ENCODE peak calls at places on chromosomes 5 and 9, in four cellular contexts. I is K562, Q is HepG2, O is GM12878. A is an unnamed sample.

GRCh38 chr9:106962105-106962504 is 99.1 kb downstream of the ZNF462 start:
- DNase-seq in I (no peak), Q (no peak), O (no peak), A (no peak)

GRCh38 chr5:82044015-82044414 is 72.2 kb downstream of the ATG10 start:
- DNase-seq in I (no peak), Q (no peak), O (no peak), A (no peak)

GRCh38 chr9:1050125-1050895 is at the start of gene DMRT2:
- DNase-seq in I (peak; percentile 35), Q (peak; percentile 51), O (no peak), A (no peak)

GRCh38 chr9:23563497-23563896 is 262.5 kb downstream of the ELAVL2 start:
- DNase-seq in I (no peak), Q (no peak), O (no peak), A (no peak)

GRCh38 chr5:117095322-117095721 is 520.7 kb upstream of the SEMA6A start:
- DNase-seq in I (no peak), Q (no peak), O (no peak), A (no peak)

GRCh38 chr5:143594913-143595818 is 191.7 kb upstream of the NR3C1 start:
- DNase-seq in I (no peak), Q (peak; percentile 98), O (no peak), A (no peak)

GRCh38 chr9:71549023-71549422 is 219.3 kb downstream of the CEMIP2 start:
- DNase-seq in I (no peak), Q (no peak), O (peak; percentile 41), A (no peak)

GRCh38 chr5:179699640-179700298 is 1.0 kb downstream of the CANX start:
- DNase-seq in I (peak; percentile 25), Q (peak; percentile 57), O (no peak), A (peak; percentile 27)

GRCh38 chr5:175694371-175695160 is 36.7 kb downstream of the HRH2 start:
- DNase-seq in I (no peak), Q (no peak), O (no peak), A (no peak)

GRCh38 chr5:159324097-159324760 is 6.1 kb downstream of the IL12B start:
- DNase-seq in I (no peak), Q (no peak), O (no peak), A (no peak)

GRCh38 chr9:114302727-114303126 is 20.2 kb upstream of the ORM1 start:
- DNase-seq in I (no peak), Q (no peak), O (no peak), A (no peak)

GRCh38 chr9:87076825-87077224 is 129.5 kb upstream of the GAS1 start:
- DNase-seq in I (no peak), Q (no peak), O (no peak), A (no peak)

GRCh38 chr5:178182158-178182876 is 4.9 kb downstream of the GMCL2 start:
- DNase-seq in I (no peak), Q (no peak), O (no peak), A (no peak)

GRCh38 chr5:180790020-180790419 is 12.6 kb downstream of the MGAT1 start:
- DNase-seq in I (no peak), Q (peak; percentile 48), O (no peak), A (no peak)

GRCh38 chr9:23431459-23431858 is 394.6 kb downstream of the ELAVL2 start:
- DNase-seq in I (no peak), Q (no peak), O (no peak), A (no peak)

GRCh38 chr5:118247468-118247867 is 740.9 kb downstream of the DTWD2 start:
- DNase-seq in I (no peak), Q (no peak), O (no peak), A (no peak)

GRCh38 chr5:153222956-153223355 is 267.5 kb upstream of the GRIA1 start:
- DNase-seq in I (no peak), Q (no peak), O (no peak), A (no peak)

GRCh38 chr9:68585034-68585761 is 44.5 kb upstream of the TMEM252 start:
- DNase-seq in I (no peak), Q (no peak), O (no peak), A (no peak)

GRCh38 chr5:122815218-122815767 is 30.1 kb upstream of the SNX24 start:
- DNase-seq in I (no peak), Q (no peak), O (no peak), A (no peak)

GRCh38 chr5:51386916-51387853 is 3.9 kb downstream of the ISL1 start:
- DNase-seq in I (no peak), Q (no peak), O (no peak), A (no peak)

GRCh38 chr5:16574789-16575785 is 41.7 kb downstream of the RETREG1 start:
- DNase-seq in I (no peak), Q (no peak), O (no peak), A (no peak)

GRCh38 chr9:82410306-82410705 is 421.7 kb downstream of the SPATA31D1 start:
- DNase-seq in I (no peak), Q (no peak), O (peak; percentile 19), A (no peak)

GRCh38 chr5:94849821-94850736 is 231.6 kb downstream of the SLF1 start:
- DNase-seq in I (peak; percentile 9), Q (peak; percentile 34), O (peak; percentile 16), A (peak; percentile 56)

GRCh38 chr5:10321882-10322281 is 14.2 kb upstream of the CMBL start:
- DNase-seq in I (no peak), Q (no peak), O (no peak), A (no peak)

GRCh38 chr5:28402590-28403301 is 1364.4 kb upstream of the CDH9 start:
- DNase-seq in I (no peak), Q (no peak), O (no peak), A (no peak)

GRCh38 chr5:18802336-18802735 is 1168.1 kb downstream of the TAF11L14 start:
- DNase-seq in I (no peak), Q (no peak), O (no peak), A (no peak)

GRCh38 chr5:44827681-44828080 is 18.9 kb downstream of the MRPS30 start:
- DNase-seq in I (no peak), Q (no peak), O (no peak), A (no peak)

GRCh38 chr5:88659529-88660325 is 223.3 kb downstream of the MEF2C start:
- DNase-seq in I (no peak), Q (no peak), O (no peak), A (no peak)

GRCh38 chr5:9545959-9546851 is at the start of gene SEMA5A:
- DNase-seq in I (peak; percentile 83), Q (no peak), O (no peak), A (no peak)

GRCh38 chr9:129052592-129052991 is 16.2 kb downstream of the MIGA2 start:
- DNase-seq in I (peak; percentile 10), Q (no peak), O (no peak), A (no peak)

GRCh38 chr5:56987171-56987570 is 35.2 kb upstream of the MIER3 start:
- DNase-seq in I (no peak), Q (no peak), O (no peak), A (no peak)

DNA sequence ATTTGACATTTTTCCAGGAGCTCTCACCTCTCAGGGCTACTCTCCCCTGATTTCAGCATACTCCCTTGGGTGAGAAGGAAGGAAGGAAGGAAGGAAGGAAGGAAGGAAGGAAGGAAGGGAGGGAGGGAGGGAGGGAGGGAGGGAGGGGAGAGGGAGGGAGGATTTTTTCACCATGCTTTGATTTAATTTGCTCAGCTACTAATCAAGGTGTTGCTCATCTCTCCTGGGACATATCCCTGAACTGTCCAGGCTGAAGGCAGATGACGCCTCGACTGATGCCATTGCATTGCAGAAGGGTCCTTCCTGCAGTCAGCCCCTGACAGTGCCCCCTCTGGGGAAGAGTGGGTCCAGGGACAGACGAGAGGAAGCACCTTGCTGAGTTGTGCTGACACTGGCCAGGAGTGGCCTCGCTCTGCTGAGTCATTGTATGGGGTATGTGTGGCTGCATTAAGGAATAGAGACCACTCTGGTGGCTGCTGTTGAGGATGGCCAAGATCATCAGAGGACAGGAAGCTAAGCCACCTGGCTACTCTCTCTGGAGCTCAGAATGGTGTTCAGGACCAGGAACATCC is 43.6 kb upstream of the CRB2 start:
- DNase-seq in I (no peak), Q (no peak), O (no peak), A (no peak)
- TF ChIP-seq FOXK2 in I (no peak), Q (no peak), O (no peak), A (no peak)

DNA sequence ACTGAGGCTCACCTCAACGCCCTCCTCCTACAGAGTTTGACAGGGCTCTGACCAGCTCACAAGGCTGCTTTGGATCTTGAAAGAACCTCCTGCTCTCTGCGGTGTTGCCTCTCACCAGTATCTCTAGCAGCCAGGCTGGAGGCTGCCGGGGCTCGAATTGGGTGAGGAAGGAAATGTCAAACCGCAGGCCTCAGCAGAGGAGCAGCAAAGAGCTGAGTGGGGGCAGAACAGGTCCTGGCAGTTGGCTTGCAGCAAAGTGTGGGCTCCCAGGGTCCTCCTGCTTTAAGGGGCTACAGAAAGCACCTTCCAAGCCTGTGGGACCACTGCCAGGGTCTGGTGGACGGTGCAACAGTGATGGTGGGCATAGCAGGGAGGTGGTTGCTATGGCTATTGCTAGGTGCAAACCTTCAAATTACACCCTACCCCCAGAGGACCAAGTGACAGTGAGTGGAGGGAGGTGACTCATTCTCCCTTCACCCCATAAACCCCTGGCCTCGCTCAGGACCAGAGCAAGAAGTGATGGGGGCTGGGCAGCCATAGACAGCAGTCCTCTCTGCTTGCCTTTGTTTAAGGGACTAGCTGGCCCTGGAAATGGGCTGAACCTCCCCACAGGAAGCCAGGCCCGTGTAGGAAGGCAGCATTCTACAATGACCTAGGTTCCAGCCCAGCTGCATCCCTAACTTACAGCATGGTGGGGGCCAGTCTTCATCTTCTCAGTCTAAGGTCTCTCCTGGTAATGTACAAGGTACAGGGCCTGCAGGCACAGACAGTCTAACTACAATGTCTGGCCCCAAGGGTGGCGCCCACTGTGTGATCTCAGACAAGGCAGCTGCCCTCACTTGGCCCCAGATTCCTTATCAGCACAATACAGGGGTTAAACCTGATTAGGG is 18.7 kb downstream of the LCP2 start:
- DNase-seq in I (peak; percentile 61), Q (no peak), O (peak; percentile 78), A (no peak)
- TF ChIP-seq TARDBP in I (no peak), Q (no peak), O (no peak), A (no peak)

DNA sequence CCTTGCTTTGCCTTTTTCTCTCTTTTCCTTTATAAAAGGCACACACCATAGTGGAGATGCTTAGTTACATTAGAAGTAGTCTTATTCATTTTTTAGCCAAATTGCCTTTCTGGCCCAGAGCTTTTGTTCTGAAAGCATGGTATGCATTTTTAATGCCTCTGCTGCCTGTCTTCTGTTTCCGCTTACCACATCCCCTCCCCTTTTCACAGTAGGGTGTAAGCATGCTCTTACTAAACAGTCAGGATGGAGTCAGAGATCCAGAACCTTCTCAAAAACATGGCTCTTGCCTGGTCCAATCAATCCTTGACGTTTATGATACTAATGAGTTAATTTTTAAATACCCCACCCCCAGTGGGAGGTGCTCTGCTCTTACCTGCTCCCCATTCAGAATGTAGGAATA is 22.5 kb downstream of the PPP3R2 start:
- DNase-seq in I (no peak), Q (no peak), O (no peak), A (no peak)
- TF ChIP-seq FOXK2 in I (no peak), Q (no peak), O (no peak), A (no peak)

DNA sequence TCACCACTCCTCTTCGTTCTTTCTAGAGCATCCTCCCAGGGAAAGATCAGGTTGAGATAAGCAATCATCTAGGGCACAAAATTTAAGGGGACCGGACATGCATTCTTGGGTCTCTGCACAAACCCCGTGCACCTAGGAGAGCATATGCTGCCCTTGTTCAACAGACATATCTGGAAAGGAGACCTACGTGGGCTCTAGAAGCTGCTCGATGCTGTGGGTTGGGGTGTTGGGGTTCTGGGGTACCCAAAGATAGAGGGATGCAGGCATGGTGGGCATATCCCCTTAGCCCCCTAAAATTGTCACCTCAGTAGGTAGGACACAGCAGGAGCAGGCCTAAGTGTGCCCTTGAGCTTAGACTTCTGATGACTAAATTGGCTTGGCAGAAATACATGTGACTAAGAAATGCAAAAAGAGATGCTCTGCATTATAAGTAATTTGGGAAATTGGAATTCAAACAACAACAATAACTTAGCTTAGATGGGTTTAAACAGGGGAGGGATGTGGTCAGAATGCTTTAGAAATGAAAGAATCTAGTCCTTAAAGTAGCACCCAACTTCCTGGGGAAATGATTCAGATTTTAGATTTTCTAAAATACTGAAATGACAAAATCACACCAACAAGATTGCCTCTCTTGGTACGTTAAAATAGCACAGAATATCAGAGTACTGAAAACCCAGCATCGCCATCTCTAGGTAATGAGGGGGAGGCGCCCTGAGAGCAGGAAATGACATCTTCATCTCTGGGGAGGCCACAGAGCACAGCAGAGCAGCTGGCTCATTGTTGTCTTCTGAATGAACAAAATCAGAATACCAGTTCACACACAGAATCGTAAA is 172.3 kb downstream of the GNA14 start:
- DNase-seq in I (no peak), Q (no peak), O (no peak), A (no peak)
- TF ChIP-seq TARDBP in I (no peak), Q (no peak), O (no peak), A (no peak)

A was measured in HEK293T.